ENCODE peak calls at places on chromosomes 16 and 17, in five cellular contexts. F is HFF-Myc, S is RWPE1, V is HCT116, A is mucosa of descending colon. Q is an unnamed sample.
A peak's percentile ranks its signal among the peaks of the same experiment; 100 is the strongest.

GRCh38 chr16:49281843-49282642 is 405 bp upstream of the CBLN1 start:
- DNase-seq in A (peak; percentile 95), S (peak; percentile 99), F (peak; percentile 21), V (no peak), Q (peak; percentile 25)

GRCh38 chr16:57150682-57151330 is 35.0 kb downstream of the PSME3IP1 start:
- DNase-seq in S (no peak), V (no peak), A (no peak), F (no peak), Q (peak; percentile 54)

GRCh38 chr16:18062713-18063112 is 273.8 kb downstream of the NPIPA8 start:
- DNase-seq in A (peak; percentile 39), S (no peak), F (no peak), V (no peak), Q (no peak)

GRCh38 chr16:46712911-46713310 is 23.5 kb downstream of the ORC6 start:
- DNase-seq in S (no peak), V (no peak), F (no peak), A (no peak), Q (no peak)

GRCh38 chr16:66344533-66345145 is 21.9 kb upstream of the CDH5 start:
- DNase-seq in S (peak; percentile 36), F (no peak), A (no peak), V (no peak), Q (peak; percentile 51)

GRCh38 chr17:32627233-32628008 is 140.6 kb downstream of the CDK5R1 start:
- DNase-seq in F (no peak), S (no peak), V (no peak), A (no peak), Q (peak; percentile 30)

GRCh38 chr17:8940866-8941471 is 24.5 kb downstream of the PIK3R5 start:
- DNase-seq in V (no peak), S (no peak), A (no peak), F (no peak), Q (no peak)

GRCh38 chr17:55451758-55452468 is 30.3 kb upstream of the MMD start:
- DNase-seq in S (no peak), F (peak; percentile 84), A (no peak), V (no peak), Q (peak; percentile 62)

GRCh38 chr17:40103742-40104095 is 3.3 kb upstream of the NR1D1 start:
- DNase-seq in A (no peak), V (no peak), S (no peak), F (no peak), Q (no peak)

GRCh38 chr17:47197821-47198220 is 8.7 kb upstream of the CDC27 start:
- DNase-seq in V (no peak), A (no peak), S (no peak), F (no peak), Q (no peak)

GRCh38 chr16:67666032-67666537 is 465 bp downstream of the ENKD1 start:
- DNase-seq in F (no peak), S (no peak), V (no peak), A (peak; percentile 69), Q (no peak)

GRCh38 chr16:88672776-88673175 is 9.9 kb upstream of the MVD start:
- DNase-seq in V (peak; percentile 39), F (no peak), A (peak; percentile 40), S (no peak), Q (no peak)

GRCh38 chr17:5897320-5897911 is 172.8 kb upstream of the WSCD1 start:
- DNase-seq in V (no peak), S (no peak), F (no peak), A (no peak), Q (no peak)

GRCh38 chr17:5837055-5837491 is 233.1 kb upstream of the WSCD1 start:
- DNase-seq in V (peak; percentile 78), F (no peak), S (peak; percentile 83), A (no peak), Q (peak; percentile 43)

GRCh38 chr16:21598676-21599157 is 660 bp upstream of the METTL9 start:
- DNase-seq in V (no peak), A (no peak), S (no peak), F (no peak), Q (peak; percentile 24)

GRCh38 chr17:62637809-62638208 is 10.3 kb downstream of the MRC2 start:
- DNase-seq in S (no peak), F (no peak), V (peak; percentile 22), A (no peak), Q (no peak)
- TF ChIP-seq CTCF in S (no peak), F (no peak), V (peak; percentile 33), A (no peak), Q (no peak)

GRCh38 chr16:337437-337836 is 15.1 kb downstream of the AXIN1 start:
- DNase-seq in S (no peak), F (no peak), A (no peak), V (no peak), Q (no peak)

GRCh38 chr16:342455-343213 is 9.9 kb downstream of the AXIN1 start:
- DNase-seq in A (no peak), V (no peak), F (no peak), S (no peak), Q (no peak)

GRCh38 chr16:340370-341091 is 12.0 kb downstream of the AXIN1 start:
- DNase-seq in S (no peak), A (no peak), V (no peak), F (no peak), Q (no peak)

GRCh38 chr16:337975-338575 is 14.4 kb downstream of the AXIN1 start:
- DNase-seq in F (no peak), S (no peak), A (no peak), V (no peak), Q (no peak)

GRCh38 chr16:339680-340079 is 12.8 kb downstream of the AXIN1 start:
- DNase-seq in S (no peak), V (no peak), F (no peak), A (peak; percentile 55), Q (no peak)
- TF ChIP-seq CTCF in S (no peak), V (no peak), F (no peak), A (no peak), Q (no peak)

GRCh38 chr17:72683506-72684404 is 408.7 kb downstream of the SLC39A11 start:
- DNase-seq in A (peak; percentile 40), F (no peak), S (peak; percentile 96), V (peak; percentile 94), Q (peak; percentile 96)
- TF ChIP-seq CTCF in A (no peak), F (no peak), S (no peak), V (no peak), Q (no peak)

DNA sequence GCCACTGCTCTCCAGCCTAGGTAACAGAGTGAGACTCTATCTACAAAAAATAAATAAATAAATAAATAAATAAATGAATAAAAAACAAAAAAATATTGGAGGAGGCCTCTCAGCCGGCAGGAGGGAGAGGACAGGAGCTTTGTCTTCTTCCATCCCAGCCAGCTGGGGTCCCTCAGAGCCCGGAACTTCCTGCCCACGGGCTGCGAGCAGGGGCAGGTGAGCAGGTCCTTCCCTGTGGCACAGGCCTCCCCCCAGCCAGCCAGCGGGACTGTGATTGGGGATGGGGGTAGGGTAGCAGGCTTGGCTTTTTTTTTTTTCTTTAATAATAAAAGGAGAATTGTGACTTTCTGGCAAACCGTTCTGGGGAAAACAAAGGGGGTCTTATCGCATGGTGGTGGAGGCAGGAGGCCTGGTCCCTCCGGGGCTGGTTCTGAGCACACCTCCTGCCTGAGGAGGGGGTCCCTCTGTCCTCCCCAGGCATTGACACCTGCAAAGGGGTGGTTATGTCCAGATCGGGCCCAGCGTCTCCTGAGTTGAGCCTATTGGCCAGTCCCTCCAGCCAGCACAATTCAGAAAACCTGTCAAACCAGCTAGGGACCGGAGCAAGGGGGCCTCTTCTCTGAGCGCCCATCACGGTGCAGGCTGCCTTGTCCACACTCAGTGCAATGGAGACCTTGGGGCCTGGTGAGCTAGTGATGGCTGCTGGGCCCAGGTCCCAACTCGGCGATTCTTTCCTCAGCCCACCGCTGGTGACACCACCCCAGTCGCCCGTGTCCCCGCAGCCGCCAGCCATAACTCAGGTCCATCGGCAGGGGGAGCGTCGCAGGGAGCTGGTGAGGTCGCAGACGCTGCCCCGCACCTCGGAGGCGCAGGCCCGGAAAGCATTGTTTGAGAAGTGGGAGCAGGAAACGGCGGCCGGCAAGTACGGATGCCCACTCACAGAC is 10.3 kb downstream of the SMTNL2 start:
- DNase-seq in A (peak; percentile 47), F (no peak), V (no peak), S (no peak), Q (no peak)
- TF ChIP-seq CTCF in A (peak; percentile 17), F (peak; percentile 5), V (no peak), S (no peak), Q (peak; percentile 34)